ENCODE peak calls at places on chromosomes 2 and 18, in four cellular contexts. Z, I, A and K are unnamed samples.

GRCh38 chr2:174442546-174443510 is 44.0 kb downstream of the GPR155 start:
- DNase-seq in Z (no peak), I (no peak), A (no peak), K (no peak)

GRCh38 chr2:127045792-127046501 is 61.0 kb downstream of the BIN1 start:
- DNase-seq in Z (no peak), I (no peak), A (no peak), K (no peak)

GRCh38 chr2:105329561-105330495 is at the start of gene TGFBRAP1:
- DNase-seq in Z (no peak), I (peak; percentile 35), A (peak; percentile 81), K (peak; percentile 35)

GRCh38 chr2:16869711-16870110 is 204.1 kb upstream of the CYRIA start:
- DNase-seq in Z (no peak), I (no peak), A (no peak), K (no peak)

GRCh38 chr2:46776687-46777327 is 138.8 kb downstream of the MCFD2 start:
- DNase-seq in Z (no peak), I (peak; percentile 71), A (peak; percentile 32), K (peak; percentile 69)

GRCh38 chr2:159211447-159212396 is 74.8 kb downstream of the WDSUB1 start:
- DNase-seq in Z (peak; percentile 82), I (no peak), A (no peak), K (peak; percentile 67)

GRCh38 chr2:60302377-60303126 is 250.9 kb downstream of the BCL11A start:
- DNase-seq in Z (no peak), I (no peak), A (no peak), K (no peak)

GRCh38 chr2:31271851-31272267 is 37.9 kb downstream of the EHD3 start:
- DNase-seq in Z (no peak), I (no peak), A (no peak), K (no peak)

GRCh38 chr2:151796774-151797173 is 31.4 kb downstream of the ARL5A start:
- DNase-seq in Z (no peak), I (no peak), A (no peak), K (peak; percentile 43)

GRCh38 chr18:48842259-48843061 is 108.3 kb downstream of the SMAD7 start:
- DNase-seq in Z (no peak), I (peak; percentile 95), A (peak; percentile 22), K (no peak)

GRCh38 chr2:4122751-4123150 is 419.4 kb downstream of the DCDC2C start:
- DNase-seq in Z (no peak), I (no peak), A (no peak), K (no peak)

GRCh38 chr2:120312076-120312475 is 33.9 kb upstream of the INHBB start:
- DNase-seq in Z (no peak), I (no peak), A (no peak), K (no peak)

GRCh38 chr18:78906066-78906465 is 73.6 kb upstream of the SALL3 start:
- DNase-seq in Z (no peak), I (no peak), A (no peak), K (no peak)

GRCh38 chr2:18301421-18302139 is 258.9 kb downstream of the RDH14 start:
- DNase-seq in Z (no peak), I (no peak), A (no peak), K (no peak)

GRCh38 chr2:172380436-172381274 is 46.7 kb upstream of the ITGA6 start:
- DNase-seq in Z (peak; percentile 88), I (peak; percentile 54), A (no peak), K (peak; percentile 43)

GRCh38 chr2:172672114-172672513 is 63.5 kb upstream of the RAPGEF4 start:
- DNase-seq in Z (no peak), I (peak; percentile 64), A (no peak), K (no peak)

GRCh38 chr2:147214900-147215299 is 629.9 kb upstream of the ACVR2A start:
- DNase-seq in Z (no peak), I (no peak), A (no peak), K (no peak)

GRCh38 chr2:39732492-39732891 is 46.6 kb downstream of the THUMPD2 start:
- DNase-seq in Z (no peak), I (no peak), A (no peak), K (no peak)

GRCh38 chr2:70645733-70646420 is 92.3 kb upstream of the TGFA start:
- DNase-seq in Z (no peak), I (no peak), A (no peak), K (peak; percentile 17)

GRCh38 chr2:8409461-8410260 is 272.2 kb upstream of the ID2 start:
- DNase-seq in Z (no peak), I (no peak), A (no peak), K (no peak)

GRCh38 chr2:174663572-174663971 is 66.0 kb upstream of the WIPF1 start:
- DNase-seq in Z (no peak), I (peak; percentile 68), A (no peak), K (no peak)

GRCh38 chr2:60094450-60094929 is 459.0 kb downstream of the BCL11A start:
- DNase-seq in Z (no peak), I (no peak), A (no peak), K (peak; percentile 92)

GRCh38 chr18:58668897-58669296 is 2.4 kb upstream of the MALT1 start:
- DNase-seq in Z (no peak), I (peak; percentile 35), A (no peak), K (peak; percentile 79)

GRCh38 chr2:11513319-11513718 is 20.5 kb upstream of the GREB1 start:
- DNase-seq in Z (no peak), I (no peak), A (no peak), K (no peak)

GRCh38 chr2:16738361-16739225 is 73.0 kb upstream of the CYRIA start:
- DNase-seq in Z (no peak), I (no peak), A (no peak), K (no peak)

GRCh38 chr2:114807666-114808065 is 365.2 kb downstream of the DPP10 start:
- DNase-seq in Z (no peak), I (no peak), A (no peak), K (no peak)

GRCh38 chr2:14587119-14587518 is 45.4 kb upstream of the LRATD1 start:
- DNase-seq in Z (no peak), I (no peak), A (no peak), K (no peak)

GRCh38 chr2:167157523-167157922 is 269.2 kb downstream of the XIRP2 start:
- DNase-seq in Z (no peak), I (no peak), A (no peak), K (no peak)

GRCh38 chr2:187117483-187117882 is 268.5 kb upstream of the ZSWIM2 start:
- DNase-seq in Z (no peak), I (no peak), A (no peak), K (no peak)

GRCh38 chr18:54509793-54510192 is 81.3 kb upstream of the DYNAP start:
- DNase-seq in Z (no peak), I (no peak), A (no peak), K (no peak)

GRCh38 chr2:60068755-60069154 is 484.7 kb downstream of the BCL11A start:
- DNase-seq in Z (no peak), I (no peak), A (no peak), K (no peak)

GRCh38 chr2:173652731-173653426 is 298.2 kb downstream of the CDCA7 start:
- DNase-seq in Z (no peak), I (peak; percentile 18), A (no peak), K (peak; percentile 64)

GRCh38 chr18:8601277-8602032 is 7.8 kb upstream of the RAB12 start:
- DNase-seq in Z (no peak), I (no peak), A (no peak), K (no peak)
- TF ChIP-seq JUN in Z (no peak), I (no peak), A (no peak), K (no peak)

DNA sequence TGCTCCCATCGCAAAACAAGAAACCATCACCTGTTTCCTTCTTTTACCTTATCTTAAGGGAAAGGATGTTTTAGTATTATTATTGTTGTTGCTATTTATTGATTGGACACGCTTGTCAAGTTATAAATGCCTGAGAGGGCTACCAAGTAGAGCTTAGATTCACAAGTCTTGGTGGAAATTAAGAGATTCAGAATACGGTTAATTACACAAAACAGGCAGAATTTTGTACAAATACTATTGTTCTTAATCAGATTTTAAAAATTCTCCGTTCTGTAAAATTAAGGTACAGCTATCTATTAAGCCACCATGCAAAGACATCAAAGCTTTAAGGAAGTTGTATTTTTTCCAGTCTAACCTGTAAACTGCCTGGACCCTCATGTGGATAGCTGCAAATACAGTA is 1.1 kb upstream of the ZNF521 start:
- DNase-seq in Z (no peak), I (peak; percentile 52), A (no peak), K (no peak)
- TF ChIP-seq EZH2 in Z (no peak), I (no peak), A (no peak), K (no peak)

DNA sequence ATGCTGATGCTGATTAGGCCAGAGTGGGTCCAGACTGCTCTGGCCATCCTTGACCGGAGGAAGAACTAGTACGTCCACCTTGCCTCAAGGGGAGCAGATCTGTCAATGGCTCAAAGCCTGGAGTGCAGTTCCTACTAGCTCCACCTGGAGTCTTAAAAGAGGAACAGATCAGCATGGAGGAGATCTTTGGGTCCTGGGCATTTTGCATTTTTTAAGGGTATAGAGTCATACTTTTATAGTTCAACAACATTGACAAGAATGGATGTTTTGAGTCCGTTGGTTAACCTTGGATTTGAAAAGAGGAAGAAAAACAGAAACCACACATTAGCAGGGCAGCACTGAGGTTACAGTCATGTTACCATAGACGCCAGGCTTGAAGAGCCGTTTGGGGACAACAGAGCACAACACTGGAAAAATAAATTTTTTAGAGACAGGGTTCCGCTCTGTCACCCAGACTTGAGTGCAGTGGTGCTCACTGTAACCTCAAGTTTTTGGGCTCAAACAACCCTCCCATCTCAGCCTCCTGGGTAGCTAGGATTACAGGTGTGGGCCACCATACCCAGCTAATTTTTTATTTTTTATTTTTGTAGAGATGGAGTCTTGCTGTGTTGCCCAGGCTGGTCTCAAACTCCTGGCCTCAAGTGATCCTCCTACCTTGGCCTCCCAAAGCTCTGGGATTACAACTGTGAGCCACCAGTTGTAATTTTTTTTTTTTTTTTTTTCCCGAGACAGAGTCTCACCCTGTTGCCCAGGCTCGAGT is 78.5 kb downstream of the PRKCE start:
- DNase-seq in Z (no peak), I (peak; percentile 12), A (peak; percentile 48), K (peak; percentile 57)
- TF ChIP-seq MAX in Z (no peak), I (no peak), A (no peak), K (no peak)

DNA sequence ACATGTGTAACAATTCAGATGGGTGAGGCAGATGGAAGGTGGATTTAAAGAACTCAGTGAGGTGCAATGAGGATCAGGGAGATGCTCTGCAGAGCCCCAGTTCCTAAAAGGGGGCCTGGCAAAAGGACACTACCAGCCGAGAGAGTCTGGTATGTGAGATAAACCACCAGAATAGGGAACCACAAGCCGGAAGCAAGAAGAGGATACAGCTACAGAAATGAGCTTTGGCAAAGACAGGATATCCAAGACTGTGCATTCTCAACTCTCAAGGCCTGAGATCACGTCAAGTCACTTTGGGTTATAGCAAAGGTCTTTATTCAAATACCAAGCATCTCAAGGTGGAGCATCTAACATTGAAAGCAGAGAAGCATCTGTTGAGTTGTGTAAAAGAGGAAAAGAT is 293.5 kb downstream of the ARHGAP15 start:
- DNase-seq in Z (no peak), I (no peak), A (no peak), K (no peak)
- TF ChIP-seq JUN in Z (no peak), I (no peak), A (no peak), K (no peak)

DNA sequence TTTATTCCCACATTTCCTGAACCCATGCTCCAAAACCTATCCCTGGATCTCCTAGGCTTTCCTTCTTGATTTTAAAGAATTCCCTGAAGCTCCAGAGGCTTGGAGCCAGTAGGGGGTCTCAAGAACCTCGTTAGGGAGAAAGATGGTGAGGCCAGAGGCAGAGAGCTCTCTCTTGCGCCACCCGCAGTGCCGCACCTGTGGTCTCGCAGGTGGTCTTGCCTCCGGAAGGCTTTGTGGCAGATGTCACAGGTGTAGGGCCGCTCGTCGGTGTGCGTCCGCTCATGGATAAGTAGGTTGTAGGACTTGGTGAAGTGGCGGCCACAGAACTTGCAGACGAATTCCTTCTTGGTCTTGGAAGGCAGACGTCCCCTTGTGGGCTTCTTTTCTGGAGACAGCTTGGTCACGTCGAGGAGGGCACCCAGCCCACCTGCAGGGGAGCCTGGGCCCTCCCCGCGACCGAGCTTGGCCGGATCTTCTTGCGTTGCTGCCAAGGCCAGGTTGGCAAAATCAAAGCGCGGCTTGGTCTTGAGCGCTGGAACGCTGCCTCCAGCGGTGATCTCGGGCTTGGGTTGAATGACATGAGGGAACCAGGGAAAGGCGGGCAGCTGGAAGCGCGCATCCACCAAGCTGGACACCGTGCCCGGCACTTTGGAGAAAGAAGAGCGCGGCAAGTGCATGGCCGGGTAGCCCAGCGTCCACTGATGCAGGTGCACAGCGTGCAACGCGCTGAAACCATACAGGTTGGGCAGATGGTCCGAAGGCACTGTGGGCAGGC is 5.3 kb downstream of the OSR1 start:
- DNase-seq in Z (no peak), I (no peak), A (no peak), K (no peak)
- TF ChIP-seq EZH2 in Z (peak; percentile 94), I (peak; percentile 43), A (no peak), K (no peak)